ENCODE peak calls at places on chromosomes 2 and 18, in four cellular contexts. M, T, F and I are unnamed samples.

GRCh38 chr18:76764296-76764901 is 58.0 kb upstream of the ZNF236 start:
- DNase-seq in M (no peak), T (no peak), F (no peak), I (no peak)

GRCh38 chr2:126781206-126781605 is 117.5 kb upstream of the TEX51 start:
- DNase-seq in M (no peak), T (no peak), F (no peak), I (no peak)

GRCh38 chr18:68874361-68874760 is 76.5 kb downstream of the CCDC102B start:
- DNase-seq in M (no peak), T (peak), F (no peak), I (no peak)

GRCh38 chr2:109470121-109470921 is 143.4 kb downstream of the SEPTIN10 start:
- DNase-seq in M (no peak), T (peak), F (no peak), I (peak)

GRCh38 chr18:1438458-1438910 is 533.8 kb downstream of the ADCYAP1 start:
- DNase-seq in M (no peak), T (no peak), F (no peak), I (no peak)

GRCh38 chr2:10014418-10015190 is 28.7 kb upstream of the KLF11 start:
- DNase-seq in M (no peak), T (no peak), F (no peak), I (no peak)

GRCh38 chr2:150168596-150168995 is 318.9 kb downstream of the RND3 start:
- DNase-seq in M (no peak), T (no peak), F (no peak), I (no peak)

GRCh38 chr18:2258954-2259353 is 312.4 kb downstream of the METTL4 start:
- DNase-seq in M (no peak), T (no peak), F (no peak), I (no peak)

GRCh38 chr2:9071584-9072124 is 68.2 kb upstream of the MBOAT2 start:
- DNase-seq in M (no peak), T (no peak), F (no peak), I (no peak)

DNA sequence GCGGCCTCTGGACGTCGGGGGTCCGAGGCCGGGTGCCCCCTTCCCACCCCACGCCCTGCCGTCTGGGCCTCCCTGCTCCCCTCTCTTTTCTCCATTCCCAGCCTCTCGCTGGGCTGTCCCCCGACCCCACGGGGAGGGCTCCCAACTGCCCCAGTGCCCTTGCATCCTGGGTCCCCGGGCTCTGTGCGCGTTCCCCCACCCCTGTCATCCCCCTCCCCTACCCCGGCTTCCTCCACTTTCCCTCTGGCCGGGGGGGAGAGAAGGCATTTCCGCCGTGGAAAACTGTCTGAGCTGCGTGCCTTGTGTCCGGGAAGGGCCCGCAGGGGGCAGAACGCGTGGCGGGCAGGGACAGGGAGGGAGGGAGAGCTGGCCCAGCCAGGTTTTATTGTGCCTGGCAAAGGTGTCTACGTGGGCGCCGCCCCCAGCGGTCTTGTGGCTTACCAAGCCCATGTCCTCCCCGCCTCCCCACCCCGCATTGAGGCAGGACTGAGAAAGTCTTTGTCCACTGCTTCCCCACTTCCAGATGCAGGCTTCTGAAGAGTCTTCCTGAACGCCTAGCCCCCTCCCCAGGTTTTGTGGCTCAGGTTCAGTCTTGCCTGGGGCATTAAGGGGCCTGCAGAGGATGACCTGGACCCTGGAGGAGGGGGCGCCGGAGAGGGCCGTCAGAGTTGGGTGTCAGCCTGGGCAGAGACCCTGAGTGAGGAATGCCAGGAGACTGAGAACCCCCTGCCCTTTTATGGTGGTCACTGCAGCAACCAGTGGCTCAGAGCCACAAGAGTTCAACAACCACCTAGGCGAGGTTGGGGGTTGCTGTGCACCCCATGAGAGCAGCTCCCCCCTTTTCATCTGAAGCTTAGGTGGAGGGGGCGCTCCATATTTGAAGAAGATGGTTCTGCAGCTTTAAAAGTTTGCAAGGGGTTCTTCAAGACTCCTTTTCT is 1.3 kb downstream of the ITM2C start:
- DNase-seq in M (no peak), T (no peak), F (peak), I (no peak)
- TF ChIP-seq CTCF in M (no peak), T (peak), F (peak), I (no peak)

DNA sequence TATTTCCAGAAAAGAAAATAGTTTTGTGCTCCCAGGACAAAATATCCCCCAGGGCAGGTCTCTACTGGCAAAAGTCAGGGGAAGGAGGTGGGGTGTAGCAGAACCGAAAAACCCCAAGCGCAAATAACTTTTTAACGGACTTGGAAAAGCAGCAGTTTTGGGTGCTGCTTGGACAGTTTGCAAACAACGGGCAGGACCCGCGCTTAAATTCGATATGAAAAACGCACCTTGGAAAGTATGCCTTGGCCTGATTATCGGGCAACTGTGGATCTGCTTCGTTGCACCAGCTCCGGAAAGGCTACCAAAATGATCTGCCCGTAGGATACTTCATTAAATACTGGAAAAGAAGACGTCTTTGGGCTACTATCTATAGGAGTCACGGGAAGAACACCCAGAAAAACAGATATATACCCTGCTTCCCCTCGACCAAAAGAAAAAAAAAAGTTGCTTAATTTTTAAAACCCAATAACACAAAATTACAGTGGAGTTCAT is 2.9 kb upstream of the KCTD1 start:
- DNase-seq in M (no peak), T (no peak), F (no peak), I (no peak)
- H3K4me3 ChIP-seq in M (no peak), T (no peak), F (no peak), I (no peak)

GRCh38 chr2:212646698-212647097 is 108.1 kb upstream of the ERBB4 start:
- DNase-seq in M (no peak), T (peak), F (no peak), I (no peak)
- TF ChIP-seq CTCF in M (no peak), T (no peak), F (no peak), I (no peak)

GRCh38 chr2:101991731-101992145 is at the start of gene IL1R2:
- DNase-seq in M (no peak), T (no peak), F (peak), I (no peak)

GRCh38 chr2:101995019-101995418 is 3.3 kb downstream of the IL1R2 start:
- DNase-seq in M (no peak), T (no peak), F (no peak), I (no peak)

GRCh38 chr2:101989740-101990460 is 1.9 kb upstream of the IL1R2 start:
- DNase-seq in M (no peak), T (no peak), F (no peak), I (no peak)

GRCh38 chr2:101995804-101996203 is 4.0 kb downstream of the IL1R2 start:
- DNase-seq in M (no peak), T (no peak), F (no peak), I (no peak)

GRCh38 chr2:101993772-101994171 is 2.0 kb downstream of the IL1R2 start:
- DNase-seq in M (no peak), T (no peak), F (no peak), I (no peak)
- H3K4me3 ChIP-seq in M (no peak), T (no peak), F (no peak), I (no peak)

DNA sequence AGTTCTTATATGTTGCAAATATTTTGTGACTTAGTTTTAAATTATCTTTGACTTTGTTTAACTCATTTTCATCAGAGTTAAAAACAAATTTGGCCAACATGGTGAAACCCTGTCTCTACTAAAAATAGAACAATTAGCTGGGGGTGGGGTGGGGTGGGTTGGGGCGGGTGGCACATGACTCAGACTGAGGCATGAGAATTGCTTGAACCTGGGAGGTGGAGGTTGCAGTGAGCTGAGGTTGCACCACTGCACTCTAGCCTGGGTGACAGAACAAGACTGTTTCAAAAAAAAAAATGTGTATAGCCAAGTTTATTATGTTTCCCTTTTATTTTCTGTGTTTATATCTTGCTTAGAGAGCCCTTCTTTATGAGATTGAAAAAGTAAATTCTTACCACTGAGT is 14.2 kb upstream of the LIPG start:
- DNase-seq in M (no peak), T (no peak), F (no peak), I (no peak)
- TF ChIP-seq CTCF in M (no peak), T (no peak), F (no peak), I (no peak)

DNA sequence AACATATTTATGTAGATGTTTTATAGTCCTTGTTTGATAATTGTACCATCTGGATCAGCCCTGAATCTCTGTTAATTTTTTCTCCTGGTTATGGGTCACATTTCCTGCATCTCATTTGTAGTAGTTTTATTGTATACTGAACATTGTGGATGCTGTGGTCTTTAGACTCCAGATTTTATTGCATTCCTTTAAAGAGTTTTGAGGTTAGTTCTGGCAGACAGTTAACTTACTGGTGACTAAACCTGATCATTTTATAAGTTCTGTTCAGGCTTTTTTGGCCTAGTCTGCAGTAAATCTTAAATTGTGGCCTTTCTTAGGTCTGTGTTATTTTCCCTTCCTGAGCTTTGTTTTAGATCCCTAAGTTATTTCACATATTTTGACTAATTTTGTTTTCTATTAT is 84.3 kb downstream of the FANCL start:
- DNase-seq in M (no peak), T (peak), F (no peak), I (peak)
- H3K4me3 ChIP-seq in M (no peak), T (no peak), F (no peak), I (no peak)

GRCh38 chr2:70190413-70191243 is at the start of gene C2orf42:
- DNase-seq in M (peak), T (peak), F (peak), I (peak)
- TF ChIP-seq CTCF in M (no peak), T (peak), F (no peak), I (no peak)

DNA sequence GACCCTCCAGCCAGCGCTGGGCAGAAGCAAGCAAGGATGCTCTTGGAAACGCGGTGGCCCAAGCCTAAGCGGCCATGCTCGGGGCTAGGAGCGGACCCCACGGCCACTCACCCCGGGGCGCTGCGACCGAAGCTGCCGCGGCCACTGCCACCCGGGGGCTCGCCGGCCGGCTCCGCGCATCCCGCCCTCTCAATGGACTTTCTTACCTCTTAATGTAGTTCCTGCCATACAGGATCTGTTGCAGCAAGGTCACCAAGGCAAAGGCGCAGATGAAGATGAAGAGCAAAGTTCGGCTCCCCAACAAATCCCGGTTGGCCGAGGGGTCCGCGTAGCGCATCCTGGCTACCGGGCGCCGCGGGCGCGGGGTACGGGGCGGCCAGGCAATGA is 688 bp downstream of the ST8SIA5 start:
- DNase-seq in M (no peak), T (no peak), F (no peak), I (no peak)
- H3K4me3 ChIP-seq in M (peak), T (no peak), F (peak), I (no peak)

GRCh38 chr2:12271589-12271984 is 445.1 kb upstream of the TRIB2 start:
- DNase-seq in M (no peak), T (no peak), F (no peak), I (no peak)

GRCh38 chr2:12269041-12269972 is 447.4 kb upstream of the TRIB2 start:
- DNase-seq in M (no peak), T (no peak), F (no peak), I (no peak)

GRCh38 chr2:12270876-12271588 is 445.7 kb upstream of the TRIB2 start:
- DNase-seq in M (no peak), T (no peak), F (no peak), I (no peak)

GRCh38 chr2:12274591-12274990 is 442.1 kb upstream of the TRIB2 start:
- DNase-seq in M (no peak), T (no peak), F (no peak), I (no peak)

DNA sequence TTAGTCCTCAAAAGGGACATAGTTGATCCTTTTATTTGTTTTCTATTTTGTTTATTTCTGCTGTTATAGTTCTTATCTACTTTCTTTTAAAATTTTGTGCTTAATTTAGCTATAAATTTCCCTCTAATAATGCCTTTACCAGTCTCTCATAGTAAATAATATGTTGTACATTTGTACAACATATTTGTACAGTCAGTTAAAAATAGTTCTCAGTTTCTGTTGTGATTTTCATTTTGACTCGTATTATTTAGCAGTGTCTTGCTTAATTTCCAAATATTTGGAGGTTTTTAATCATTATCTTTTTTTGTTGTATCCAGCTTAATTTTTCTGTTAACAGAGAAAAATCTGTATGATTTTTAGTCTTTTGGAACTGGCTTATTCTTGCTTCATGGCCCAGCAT is 443.6 kb upstream of the TRIB2 start:
- DNase-seq in M (no peak), T (no peak), F (no peak), I (no peak)
- TF ChIP-seq CTCF in M (no peak), T (no peak), F (no peak), I (no peak)

GRCh38 chr18:74289946-74290478 is 1.8 kb downstream of the CYB5A start:
- DNase-seq in M (no peak), T (no peak), F (no peak), I (no peak)
- H3K4me3 ChIP-seq in M (no peak), T (no peak), F (no peak), I (no peak)